ENCODE peak calls at places on chromosome 13, in nine cellular contexts. D is fibroblast of pulmonary artery; L is midbrain; N is NCI-H524; F is spleen; M is T-helper 1 cell; J is mesothelial cell of epicardium; O is activated CD4-positive, alpha-beta memory T cell treated with anti-CD3 and anti-CD28 coated beads, Interleukin-2, amount 10 ng/mL, durations not matched to agents 7 days and 5 days; W is NCI-H2081. T is an unnamed sample.

GRCh38 chr13:94712812-94713555 is 639 bp upstream of the SOX21 start:
- DNase-seq in D (peak), L (no peak), N (no peak), F (no peak), M (no peak), J (peak), O (no peak), W (peak), T (peak)

GRCh38 chr13:41835871-41836270 is 125.0 kb downstream of the VWA8 start:
- DNase-seq in D (no peak), L (no peak), N (no peak), F (no peak), M (no peak), J (no peak), O (no peak), W (no peak), T (no peak)

GRCh38 chr13:76289558-76289957 is 596.6 kb downstream of the KCTD12 start:
- DNase-seq in D (no peak), L (no peak), N (peak), F (no peak), M (no peak), J (no peak), O (no peak), W (no peak), T (no peak)

GRCh38 chr13:47661076-47661475 is 340.0 kb downstream of the SUCLA2 start:
- DNase-seq in D (peak), L (no peak), N (no peak), F (no peak), M (no peak), J (no peak), O (no peak), W (no peak), T (no peak)

GRCh38 chr13:99610702-99611289 is 109.5 kb downstream of the TM9SF2 start:
- DNase-seq in D (no peak), L (no peak), N (no peak), F (no peak), M (no peak), J (no peak), O (no peak), W (no peak), T (no peak)

GRCh38 chr13:29845440-29846056 is 4.9 kb downstream of the UBL3 start:
- DNase-seq in D (peak), L (peak), N (peak), F (no peak), M (no peak), J (no peak), O (no peak), W (peak), T (no peak)

GRCh38 chr13:74287672-74288169 is 153.5 kb upstream of the KLF12 start:
- DNase-seq in D (peak), L (peak), N (peak), F (peak), M (peak), J (peak), O (peak), W (peak), T (no peak)

GRCh38 chr13:31236211-31236786 is 36.5 kb downstream of the B3GLCT start:
- DNase-seq in D (peak), L (no peak), N (no peak), F (no peak), M (no peak), J (no peak), O (no peak), W (peak), T (no peak)

GRCh38 chr13:100409132-100409531 is 179.5 kb downstream of the GGACT start:
- DNase-seq in D (peak), L (no peak), N (no peak), F (no peak), M (no peak), J (no peak), O (no peak), W (peak), T (no peak)

GRCh38 chr13:47798194-47798593 is 202.9 kb downstream of the SUCLA2 start:
- DNase-seq in D (no peak), L (no peak), N (no peak), F (no peak), M (no peak), J (no peak), O (no peak), W (no peak), T (no peak)

GRCh38 chr13:51584731-51585191 is 499 bp downstream of the WDFY2 start:
- DNase-seq in D (peak), L (no peak), N (peak), F (no peak), M (peak), J (no peak), O (peak), W (peak), T (no peak)

GRCh38 chr13:114119196-114119595 is 13.2 kb downstream of the RASA3 start:
- DNase-seq in D (peak), L (no peak), N (no peak), F (no peak), M (no peak), J (peak), O (no peak), W (no peak), T (no peak)

GRCh38 chr13:46160474-46161066 is 21.4 kb downstream of the LCP1 start:
- DNase-seq in D (peak), L (peak), N (peak), F (no peak), M (peak), J (no peak), O (no peak), W (peak), T (no peak)

GRCh38 chr13:48817166-48817802 is 158.4 kb upstream of the FNDC3A start:
- DNase-seq in D (no peak), L (no peak), N (no peak), F (no peak), M (no peak), J (no peak), O (no peak), W (no peak), T (no peak)

GRCh38 chr13:21549633-21550032 is 54.3 kb downstream of the MICU2 start:
- DNase-seq in D (no peak), L (no peak), N (no peak), F (no peak), M (no peak), J (no peak), O (no peak), W (no peak), T (no peak)

GRCh38 chr13:23319915-23320224 is 113.6 kb downstream of the SACS start:
- DNase-seq in D (no peak), L (no peak), N (no peak), F (no peak), M (no peak), J (no peak), O (no peak), W (no peak), T (no peak)

GRCh38 chr13:23752111-23753001 is 136.8 kb downstream of the MIPEP start:
- DNase-seq in D (no peak), L (no peak), N (no peak), F (no peak), M (no peak), J (no peak), O (no peak), W (no peak), T (no peak)

GRCh38 chr13:98263841-98264240 is 86.8 kb upstream of the RNF113B start:
- DNase-seq in D (no peak), L (no peak), N (no peak), F (no peak), M (no peak), J (no peak), O (no peak), W (no peak), T (no peak)

GRCh38 chr13:68125087-68125480 is 894.9 kb upstream of the PCDH9 start:
- DNase-seq in D (no peak), L (no peak), N (no peak), F (no peak), M (no peak), J (no peak), O (no peak), W (no peak), T (no peak)

GRCh38 chr13:33692531-33692930 is 125.4 kb upstream of the RFC3 start:
- DNase-seq in D (no peak), L (no peak), N (no peak), F (no peak), M (no peak), J (no peak), O (no peak), W (no peak), T (no peak)

GRCh38 chr13:43573787-43574562 is 212.8 kb downstream of the ENOX1 start:
- DNase-seq in D (peak), L (peak), N (no peak), F (no peak), M (no peak), J (no peak), O (no peak), W (no peak), T (no peak)

GRCh38 chr13:73820285-73820684 is 313.9 kb downstream of the KLF12 start:
- DNase-seq in D (no peak), L (no peak), N (no peak), F (no peak), M (no peak), J (no peak), O (no peak), W (no peak), T (no peak)

GRCh38 chr13:96460571-96460970 is 370.7 kb downstream of the HS6ST3 start:
- DNase-seq in D (peak), L (no peak), N (no peak), F (no peak), M (no peak), J (no peak), O (no peak), W (peak), T (no peak)

GRCh38 chr13:22092791-22093545 is 422.1 kb downstream of the FGF9 start:
- DNase-seq in D (no peak), L (no peak), N (no peak), F (no peak), M (no peak), J (no peak), O (no peak), W (no peak), T (no peak)

GRCh38 chr13:108360139-108360538 is 90.6 kb downstream of the TNFSF13B start:
- DNase-seq in D (no peak), L (no peak), N (no peak), F (no peak), M (no peak), J (no peak), O (no peak), W (no peak), T (no peak)

GRCh38 chr13:114115191-114115671 is 17.2 kb downstream of the RASA3 start:
- DNase-seq in D (peak), L (no peak), N (no peak), F (peak), M (peak), J (no peak), O (no peak), W (no peak), T (peak)

GRCh38 chr13:106210327-106210726 is 325.1 kb downstream of the EFNB2 start:
- DNase-seq in D (peak), L (no peak), N (no peak), F (no peak), M (no peak), J (no peak), O (no peak), W (no peak), T (no peak)

GRCh38 chr13:93744886-93745285 is 518.3 kb downstream of the GPC6 start:
- DNase-seq in D (no peak), L (no peak), N (no peak), F (no peak), M (no peak), J (no peak), O (no peak), W (no peak), T (no peak)

GRCh38 chr13:53201454-53202225 is 173.0 kb downstream of the OLFM4 start:
- DNase-seq in D (no peak), L (no peak), N (peak), F (peak), M (no peak), J (no peak), O (no peak), W (no peak), T (no peak)

GRCh38 chr13:24644051-24644450 is 36.2 kb upstream of the ATP12A start:
- DNase-seq in D (peak), L (no peak), N (no peak), F (no peak), M (no peak), J (no peak), O (no peak), W (no peak), T (no peak)

GRCh38 chr13:40550130-40550529 is 116.3 kb downstream of the FOXO1 start:
- DNase-seq in D (peak), L (no peak), N (no peak), F (no peak), M (no peak), J (no peak), O (no peak), W (no peak), T (no peak)

GRCh38 chr13:112870737-112871287 is 98.2 kb upstream of the MCF2L start:
- DNase-seq in D (no peak), L (no peak), N (no peak), F (peak), M (no peak), J (no peak), O (no peak), W (no peak), T (no peak)

GRCh38 chr13:50893211-50893852 is 16.3 kb upstream of the RNASEH2B start:
- DNase-seq in D (no peak), L (no peak), N (peak), F (no peak), M (no peak), J (no peak), O (peak), W (no peak), T (no peak)

T was measured in T1000.